ENCODE peak calls at places on chromosomes 12 and 14, in five cellular contexts. D is WTC11; C is effector memory CD8-positive, alpha-beta T cell; F is transverse colon; K is RPMI7951. V is an unnamed sample.

GRCh38 chr12:6958609-6959375 is 7.6 kb downstream of the PTPN6 start:
- DNase-seq in C (peak), F (peak), K (no peak), D (no peak), V (peak)

GRCh38 chr12:109863961-109864712 is 16.2 kb downstream of the GLTP start:
- DNase-seq in F (peak), C (peak), D (no peak), K (no peak), V (peak)

GRCh38 chr14:103001651-103002396 is 55.5 kb downstream of the CDC42BPB start:
- DNase-seq in D (no peak), F (peak), K (no peak), C (no peak), V (no peak)

GRCh38 chr12:39441963-39442894 is 691 bp downstream of the KIF21A start:
- DNase-seq in K (peak), F (no peak), D (peak), C (peak), V (peak)

GRCh38 chr12:91194500-91194899 is 11.9 kb upstream of the DCN start:
- DNase-seq in D (no peak), F (no peak), C (no peak), K (no peak), V (no peak)

GRCh38 chr12:49331360-49332222 is 5.4 kb downstream of the C1QL4 start:
- DNase-seq in C (no peak), F (peak), K (peak), D (peak), V (no peak)

GRCh38 chr12:108838194-108839010 is 19.0 kb downstream of the SSH1 start:
- DNase-seq in K (peak), D (peak), C (peak), F (peak), V (peak)

GRCh38 chr12:126191037-126191891 is 1126.0 kb downstream of the AACS start:
- DNase-seq in F (no peak), K (no peak), C (no peak), D (no peak), V (no peak)

GRCh38 chr12:51419473-51420228 is 5.0 kb upstream of the SLC4A8 start:
- DNase-seq in F (no peak), D (no peak), C (no peak), K (peak), V (no peak)

GRCh38 chr12:51070004-51070403 is 13.4 kb downstream of the CSRNP2 start:
- DNase-seq in K (no peak), D (no peak), C (no peak), F (no peak), V (no peak)

GRCh38 chr12:82608706-82609105 is 78.0 kb upstream of the TMTC2 start:
- DNase-seq in F (no peak), K (no peak), C (no peak), D (no peak), V (no peak)

GRCh38 chr12:125289965-125290364 is 224.7 kb downstream of the AACS start:
- DNase-seq in F (no peak), K (no peak), C (no peak), D (no peak), V (no peak)

GRCh38 chr12:30820406-30820946 is 65.7 kb upstream of the CAPRIN2 start:
- DNase-seq in C (no peak), K (no peak), D (no peak), F (no peak), V (no peak)

GRCh38 chr12:4939418-4940023 is 29.8 kb downstream of the KCNA1 start:
- DNase-seq in F (no peak), K (no peak), D (no peak), C (no peak), V (no peak)